ENCODE peak calls at places on chromosomes 12 and 14, in seven cellular contexts. D, X, R, F, V, H and S are unnamed samples.

GRCh38 chr12:23927907-23928306 is 21.6 kb downstream of the SOX5 start:
- DNase-seq in D (no peak), X (no peak), R (no peak), F (no peak), V (no peak), H (no peak), S (no peak)

GRCh38 chr14:72560856-72561493 is 332.9 kb downstream of the DPF3 start:
- DNase-seq in D (no peak), X (no peak), R (no peak), F (no peak), V (no peak), H (no peak), S (no peak)

GRCh38 chr12:29131539-29131938 is 17.5 kb upstream of the FAR2 start:
- DNase-seq in D (no peak), X (no peak), R (peak), F (no peak), V (peak), H (no peak), S (no peak)

GRCh38 chr12:53219116-53219955 is 12.3 kb upstream of the ITGB7 start:
- DNase-seq in D (no peak), X (no peak), R (peak), F (no peak), V (peak), H (peak), S (no peak)

GRCh38 chr12:18462437-18462836 is 201.1 kb downstream of the PIK3C2G start:
- DNase-seq in D (no peak), X (no peak), R (peak), F (no peak), V (peak), H (no peak), S (no peak)

GRCh38 chr12:124736115-124737039 is 127.3 kb downstream of the SCARB1 start:
- DNase-seq in D (no peak), X (no peak), R (no peak), F (no peak), V (no peak), H (no peak), S (no peak)

GRCh38 chr14:34325493-34325892 is 136.5 kb downstream of the SPTSSA start:
- DNase-seq in D (no peak), X (no peak), R (peak), F (no peak), V (no peak), H (no peak), S (no peak)

GRCh38 chr14:61927015-61927414 is 164.8 kb downstream of the SNAPC1 start:
- DNase-seq in D (no peak), X (no peak), R (no peak), F (no peak), V (peak), H (no peak), S (no peak)

GRCh38 chr14:67502867-67503266 is 14.3 kb upstream of the TMEM229B start:
- DNase-seq in D (no peak), X (no peak), R (no peak), F (no peak), V (no peak), H (no peak), S (no peak)

GRCh38 chr12:75870878-75871277 is 160.7 kb downstream of the PHLDA1 start:
- DNase-seq in D (no peak), X (no peak), R (peak), F (no peak), V (peak), H (no peak), S (no peak)

GRCh38 chr12:112537710-112538396 is 119.1 kb downstream of the PTPN11 start:
- DNase-seq in D (no peak), X (peak), R (peak), F (no peak), V (no peak), H (no peak), S (no peak)

GRCh38 chr14:53437858-53438257 is 284.7 kb upstream of the DDHD1 start:
- DNase-seq in D (no peak), X (no peak), R (no peak), F (no peak), V (no peak), H (no peak), S (no peak)

GRCh38 chr12:28578361-28578760 is 388.1 kb downstream of the CCDC91 start:
- DNase-seq in D (no peak), X (no peak), R (no peak), F (no peak), V (peak), H (no peak), S (no peak)

GRCh38 chr14:99721792-99722516 is 37.9 kb downstream of the CYP46A1 start:
- DNase-seq in D (no peak), X (no peak), R (no peak), F (peak), V (no peak), H (no peak), S (no peak)

GRCh38 chr12:106732890-106733289 is 41.6 kb upstream of the RIC8B start:
- DNase-seq in D (no peak), X (no peak), R (no peak), F (no peak), V (no peak), H (no peak), S (no peak)